ENCODE peak calls at places on chromosomes 1 and 21, in nine cellular contexts. J is prostate gland, E is body of pancreas, Q is sigmoid colon, C is heart left ventricle, G is IMR-90, L is esophagus muscularis mucosa, V is tibial nerve, Z is right lobe of liver. B is an unnamed sample. For H3K4me1, the result is how much of the 10 kb centered on the place peaks cover.

GRCh38 chr1:225426395-225427248 is 1.2 kb downstream of the LBR start:
- DNase-seq in L (no peak), C (peak), Z (peak), G (peak), Q (peak), V (peak), E (peak), J (no peak), B (no peak)

GRCh38 chr21:16280731-16281130 is 550.9 kb downstream of the USP25 start:
- DNase-seq in Z (no peak), G (no peak), L (no peak), Q (no peak), J (no peak), V (no peak), C (no peak), E (no peak), B (no peak)

GRCh38 chr1:985126-985525 is 3.2 kb upstream of the PERM1 start:
- DNase-seq in Q (no peak), Z (no peak), E (no peak), L (no peak), G (no peak), C (peak), J (no peak), V (no peak), B (no peak)

GRCh38 chr1:41102208-41102607 is 80.7 kb upstream of the SLFNL1 start:
- DNase-seq in Z (peak), C (peak), G (peak), V (peak), E (peak), J (peak), Q (peak), L (peak), B (peak)

GRCh38 chr1:151998611-151999362 is 5.1 kb upstream of the S100A10 start:
- DNase-seq in L (no peak), J (no peak), G (peak), E (no peak), V (no peak), C (no peak), Z (no peak), Q (no peak), B (no peak)

GRCh38 chr1:151145158-151146071 is 1.0 kb downstream of the SEMA6C start:
- DNase-seq in Z (no peak), V (peak), L (no peak), G (no peak), Q (peak), J (no peak), C (peak), E (no peak), B (no peak)

GRCh38 chr1:183517401-183517800 is 45.1 kb downstream of the SMG7 start:
- DNase-seq in G (no peak), L (no peak), C (no peak), Q (no peak), E (no peak), V (no peak), Z (no peak), J (no peak), B (no peak)

GRCh38 chr1:115118086-115118485 is 28.8 kb upstream of the TSPAN2 start:
- DNase-seq in V (no peak), Z (no peak), C (no peak), E (no peak), J (no peak), G (no peak), Q (no peak), L (no peak), B (no peak)

GRCh38 chr1:182120411-182121258 is 59.1 kb upstream of the ZNF648 start:
- DNase-seq in J (peak), E (peak), L (no peak), Q (no peak), V (peak), C (no peak), G (no peak), Z (peak), B (peak)

GRCh38 chr21:26307640-26308039 is 137.1 kb upstream of the APP start:
- DNase-seq in C (no peak), Q (no peak), J (no peak), V (no peak), E (no peak), L (no peak), Z (no peak), G (no peak), B (no peak)

GRCh38 chr1:242870944-242871343 is 346.4 kb upstream of the PLD5 start:
- DNase-seq in Q (no peak), G (no peak), Z (no peak), J (no peak), V (no peak), L (no peak), E (no peak), C (no peak), B (no peak)

GRCh38 chr1:172980456-172980855 is 70.3 kb downstream of the TNFSF18 start:
- DNase-seq in J (no peak), G (peak), V (no peak), Z (no peak), Q (no peak), L (no peak), E (no peak), C (no peak), B (no peak)

GRCh38 chr1:61951731-61952585 is 209.7 kb downstream of the PATJ start:
- DNase-seq in C (peak), J (peak), L (no peak), G (peak), E (peak), V (no peak), Q (no peak), Z (no peak), B (no peak)

GRCh38 chr21:31991356-31992331 is 118.8 kb downstream of the HUNK start:
- DNase-seq in Q (no peak), G (no peak), V (no peak), L (no peak), Z (no peak), E (no peak), C (no peak), J (no peak), B (no peak)

GRCh38 chr1:246597340-246597739 is 31.1 kb downstream of the CNST start:
- DNase-seq in C (peak), L (no peak), Q (peak), E (peak), J (no peak), G (peak), Z (peak), V (no peak), B (peak)

GRCh38 chr1:29708818-29709710 is 472.7 kb downstream of the PTPRU start:
- DNase-seq in L (no peak), C (no peak), V (no peak), E (no peak), J (peak), Z (no peak), Q (no peak), G (peak), B (no peak)

GRCh38 chr1:232553809-232554208 is 76.1 kb downstream of the SIPA1L2 start:
- DNase-seq in V (no peak), E (no peak), C (no peak), Q (no peak), G (peak), Z (no peak), J (no peak), L (no peak), B (no peak)

GRCh38 chr21:35974801-35975200 is 85.5 kb downstream of the SETD4 start:
- DNase-seq in L (no peak), Q (no peak), E (peak), J (peak), G (peak), C (no peak), Z (no peak), V (no peak), B (no peak)

GRCh38 chr1:156776942-156777341 is 9.6 kb downstream of the PRCC start:
- DNase-seq in C (no peak), E (no peak), Q (no peak), J (no peak), Z (no peak), G (no peak), L (no peak), V (no peak), B (no peak)

DNA sequence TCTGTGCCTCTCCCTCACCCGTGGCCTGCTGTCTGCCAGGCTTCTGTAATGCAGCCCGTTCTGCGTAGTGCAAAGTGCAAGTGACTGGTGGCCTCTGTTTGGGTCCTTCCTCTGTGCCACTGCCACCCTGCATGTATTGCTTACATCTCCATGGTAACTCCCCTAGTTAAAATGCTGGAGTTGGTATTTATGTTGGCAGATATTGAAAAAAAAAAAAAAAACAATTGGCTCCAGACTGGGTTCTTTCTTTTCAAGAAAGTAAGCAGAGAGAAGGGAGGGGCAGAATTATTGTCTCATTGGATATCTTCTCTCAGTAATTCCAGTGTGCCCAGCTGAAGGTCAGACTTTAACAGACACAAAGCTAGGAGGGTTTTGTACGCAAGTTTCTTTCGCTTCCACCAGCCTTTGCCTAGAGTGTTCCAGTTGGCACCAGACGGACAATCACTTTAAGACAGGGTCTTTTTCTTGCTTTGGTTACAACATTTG is 242.3 kb downstream of the PBX1 start:
- DNase-seq in C (no peak), Q (no peak), L (no peak), E (peak), V (no peak), G (no peak), J (no peak), Z (no peak), B (no peak)
- H3K4me1 ChIP-seq in C (under half), Q (half or more), L (half or more), E (under half), V (under half), G (under half), J (under half), Z (under half), B (under half)

DNA sequence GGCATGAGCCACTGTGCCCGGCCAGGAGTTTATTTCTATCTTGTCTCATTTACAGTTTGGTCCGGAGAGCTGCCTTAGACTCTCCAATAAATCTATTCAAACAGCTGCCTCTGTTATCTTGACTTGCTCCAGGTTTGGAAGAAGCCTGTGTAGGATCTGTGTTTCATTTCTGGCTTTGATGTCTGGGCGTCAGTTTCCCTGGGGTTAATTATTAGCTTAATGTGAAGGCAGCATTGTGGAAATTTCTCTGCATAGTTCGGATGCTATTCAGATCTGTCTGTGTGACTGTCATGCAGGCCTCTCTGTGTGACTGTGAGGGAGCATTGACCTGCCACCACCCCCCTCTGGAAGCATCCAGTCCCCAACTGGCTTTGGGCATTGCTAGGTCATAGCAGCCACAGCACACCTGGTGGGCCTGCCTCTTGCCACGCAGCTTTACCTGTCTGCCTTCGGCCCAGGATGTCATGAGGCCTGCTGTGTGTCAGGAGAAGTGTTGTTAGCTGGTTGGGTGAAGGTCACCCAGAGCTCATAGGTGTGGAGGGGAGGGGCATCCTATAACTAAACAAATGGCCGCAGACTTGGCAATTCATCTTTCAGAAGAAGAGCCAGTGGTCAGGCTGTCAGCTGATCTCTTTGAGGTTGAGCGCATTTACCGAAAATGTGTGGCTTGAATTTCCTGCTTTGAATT is 9.8 kb downstream of the IFNGR2 start:
- DNase-seq in J (no peak), G (no peak), Z (peak), C (no peak), V (no peak), E (no peak), L (no peak), Q (no peak), B (peak)
- TF ChIP-seq POLR2A in J (no peak), G (no peak), Z (peak), C (no peak), V (no peak), E (no peak), L (no peak), Q (no peak), B (no peak)

GRCh38 chr1:160520999-160521398 is 2.1 kb downstream of the SLAMF6 start:
- DNase-seq in J (no peak), Q (no peak), C (no peak), G (no peak), V (no peak), Z (no peak), L (no peak), E (no peak), B (no peak)

GRCh38 chr1:160521554-160521953 is 1.5 kb downstream of the SLAMF6 start:
- DNase-seq in V (no peak), G (no peak), C (no peak), Z (no peak), Q (no peak), J (no peak), L (no peak), E (no peak), B (no peak)

GRCh38 chr1:160522622-160523345 is at the start of gene SLAMF6:
- DNase-seq in C (no peak), L (no peak), V (no peak), E (no peak), Q (no peak), G (no peak), J (no peak), Z (no peak), B (no peak)

GRCh38 chr1:160520582-160520981 is 2.5 kb downstream of the SLAMF6 start:
- DNase-seq in G (no peak), V (no peak), C (no peak), Q (no peak), J (no peak), L (no peak), Z (no peak), E (no peak), B (no peak)

GRCh38 chr1:160522136-160522535 is 919 bp downstream of the SLAMF6 start:
- DNase-seq in Q (no peak), E (no peak), V (no peak), L (no peak), J (no peak), G (no peak), C (no peak), Z (no peak), B (no peak)
- H3K4me1 ChIP-seq in Q (under half), E (under half), V (under half), L (under half), J (under half), G (under half), C (under half), Z (under half), B (under half)

DNA sequence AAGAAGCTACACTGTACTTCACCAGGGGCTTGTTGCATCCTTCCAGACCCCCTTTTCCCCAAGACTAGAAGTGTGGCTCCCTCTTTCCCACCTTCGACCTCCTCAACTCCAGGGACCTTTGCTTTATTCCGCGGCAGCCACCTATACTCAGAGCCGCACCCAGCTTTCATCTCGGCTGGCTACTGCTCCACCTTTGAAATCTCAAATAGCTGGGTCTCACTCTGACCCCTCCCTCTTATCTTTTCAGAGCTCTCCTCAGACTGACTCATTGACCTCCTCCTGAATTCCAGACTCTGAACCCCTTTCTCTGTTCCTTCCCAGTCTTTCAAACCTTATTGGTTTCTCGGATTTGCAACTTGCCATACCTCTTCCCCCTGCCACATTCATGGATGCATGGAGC is 144.7 kb upstream of the JUN start:
- DNase-seq in Z (no peak), J (no peak), V (no peak), L (peak), G (no peak), E (no peak), C (no peak), Q (no peak), B (peak)
- TF ChIP-seq POLR2A in Z (no peak), J (no peak), V (no peak), L (no peak), G (no peak), E (no peak), C (no peak), Q (no peak), B (no peak)

DNA sequence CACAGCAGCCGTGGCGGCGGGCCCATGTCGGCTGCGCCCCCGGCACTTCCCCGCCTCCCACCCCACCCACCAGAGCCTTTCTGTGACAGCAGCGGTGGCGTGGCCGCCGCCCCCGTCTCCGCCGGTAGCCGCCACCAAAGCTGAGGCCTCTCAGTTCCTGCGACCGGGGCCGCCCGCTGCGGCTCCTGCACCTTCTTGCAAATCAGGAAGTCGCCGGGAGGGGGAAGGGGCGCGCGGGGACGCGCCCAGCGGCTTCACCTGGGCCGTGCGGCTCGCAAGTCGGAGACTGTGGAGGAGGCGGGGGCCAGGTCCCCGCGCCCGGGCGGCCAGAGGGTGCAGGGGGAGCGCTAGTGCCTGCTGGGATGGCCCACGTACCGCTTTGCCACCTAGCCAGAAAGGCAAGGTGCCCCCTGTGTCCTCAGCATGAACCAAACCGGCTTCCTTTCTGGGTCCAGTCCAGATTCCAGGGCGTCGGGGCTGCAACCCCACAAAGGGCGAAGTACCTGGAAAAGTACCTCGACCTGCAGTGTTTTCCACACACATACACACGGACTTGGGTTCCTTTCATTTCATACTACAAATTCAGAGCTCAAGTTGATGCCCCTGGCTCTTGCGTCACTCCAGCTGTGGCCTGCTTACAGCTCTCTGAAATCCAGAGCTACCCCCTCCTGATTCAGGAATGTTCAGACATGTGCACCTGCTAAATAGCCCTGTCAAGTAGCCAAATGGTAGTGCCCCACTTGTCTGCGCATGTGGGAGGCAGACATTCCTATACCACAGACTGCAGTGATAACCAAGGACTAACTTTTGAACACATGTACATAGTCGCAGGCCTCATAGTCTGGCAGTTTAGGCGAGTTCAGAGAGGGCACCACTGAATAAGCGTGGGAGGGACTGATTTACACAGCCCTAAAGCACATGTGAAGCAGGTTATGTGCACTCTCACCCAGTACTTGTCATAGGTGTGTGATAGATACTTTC is at the start of gene DENND1B:
- DNase-seq in J (peak), Q (peak), G (peak), E (peak), Z (peak), C (peak), L (peak), V (peak), B (peak)
- H3K4me1 ChIP-seq in J (under half), Q (under half), G (under half), E (under half), Z (under half), C (under half), L (under half), V (under half), B (under half)